ENCODE peak calls at places on chromosomes 1 and 21, in six cellular contexts. C, O, V, F, T and P are unnamed samples.

GRCh38 chr1:94832446-94832845 is 12.3 kb downstream of the SLC44A3 start:
- DNase-seq in O (no peak), V (peak; percentile 9), F (no peak), T (peak; percentile 34), C (no peak), P (no peak)

GRCh38 chr1:203564024-203564423 is 62.6 kb upstream of the ATP2B4 start:
- DNase-seq in C (no peak), T (peak; percentile 58), O (no peak), V (no peak), F (no peak), P (peak; percentile 51)

GRCh38 chr1:43814401-43814800 is 107.1 kb downstream of the ST3GAL3 start:
- DNase-seq in F (no peak), O (no peak), V (no peak), C (no peak), T (no peak), P (no peak)

GRCh38 chr1:218330043-218330623 is 15.0 kb upstream of the TGFB2 start:
- DNase-seq in T (peak; percentile 61), V (peak; percentile 55), F (peak; percentile 31), O (no peak), C (no peak), P (peak; percentile 74)

GRCh38 chr1:58584082-58584895 is 7.2 kb upstream of the TACSTD2 start:
- DNase-seq in F (peak; percentile 87), C (peak; percentile 72), O (no peak), V (peak; percentile 97), T (peak; percentile 96), P (peak; percentile 95)

GRCh38 chr1:229029644-229030235 is 241.2 kb upstream of the RAB4A start:
- DNase-seq in F (no peak), T (no peak), C (no peak), V (no peak), O (no peak), P (no peak)

GRCh38 chr21:45507523-45507875 is 34.7 kb downstream of the SLC19A1 start:
- DNase-seq in F (no peak), T (no peak), C (no peak), V (no peak), O (no peak), P (no peak)

GRCh38 chr1:153610334-153611023 is 2.5 kb downstream of the S100A16 start:
- DNase-seq in O (no peak), F (no peak), V (no peak), T (peak; percentile 50), C (peak; percentile 43), P (no peak)

GRCh38 chr1:187413770-187414169 is 585.0 kb downstream of the PLA2G4A start:
- DNase-seq in O (no peak), V (peak; percentile 3), F (peak; percentile 7), T (peak; percentile 34), C (no peak), P (peak; percentile 52)

GRCh38 chr1:70140894-70141293 is 64.5 kb downstream of the LRRC40 start:
- DNase-seq in C (no peak), O (no peak), T (peak; percentile 25), V (no peak), F (no peak), P (peak; percentile 9)

GRCh38 chr1:235984041-235984820 is 80.7 kb downstream of the NID1 start:
- DNase-seq in F (no peak), C (no peak), O (no peak), T (peak; percentile 90), V (peak; percentile 84), P (peak; percentile 95)

GRCh38 chr1:216475659-216476276 is 52.5 kb upstream of the USH2A start:
- DNase-seq in T (no peak), O (no peak), F (no peak), C (no peak), V (no peak), P (no peak)

GRCh38 chr1:207519505-207520399 is 23.8 kb downstream of the CR1 start:
- DNase-seq in C (no peak), O (no peak), T (no peak), V (no peak), F (no peak), P (no peak)

GRCh38 chr1:5927506-5928370 is 64.5 kb downstream of the NPHP4 start:
- DNase-seq in C (no peak), V (no peak), T (no peak), F (no peak), O (no peak), P (no peak)

GRCh38 chr1:153192697-153193096 is 10.5 kb upstream of the LELP1 start:
- DNase-seq in T (no peak), F (peak; percentile 28), V (no peak), O (no peak), C (no peak), P (no peak)

GRCh38 chr1:42658880-42659337 is 686 bp downstream of the PPIH start:
- DNase-seq in V (peak; percentile 42), O (no peak), F (no peak), T (peak; percentile 43), C (no peak), P (peak; percentile 43)

GRCh38 chr1:116477428-116477827 is 93.4 kb downstream of the CD58 start:
- DNase-seq in V (no peak), T (no peak), C (no peak), F (no peak), O (no peak), P (peak; percentile 41)

GRCh38 chr1:232617237-232617636 is 12.7 kb downstream of the SIPA1L2 start:
- DNase-seq in F (no peak), V (no peak), O (no peak), T (no peak), C (no peak), P (no peak)

GRCh38 chr1:161738627-161739287 is 10.8 kb upstream of the DUSP12 start:
- DNase-seq in T (peak; percentile 88), O (peak; percentile 22), V (peak; percentile 83), C (peak; percentile 31), F (peak; percentile 76), P (peak; percentile 91)

GRCh38 chr1:85351202-85351828 is 74.9 kb upstream of the BCL10 start:
- DNase-seq in V (no peak), T (no peak), O (no peak), F (no peak), C (no peak), P (no peak)

GRCh38 chr1:234607091-234608025 is 2.6 kb downstream of the IRF2BP2 start:
- DNase-seq in C (peak; percentile 31), O (peak; percentile 36), F (no peak), T (no peak), V (peak; percentile 59), P (no peak)

GRCh38 chr1:247090455-247090854 is 11.8 kb upstream of the ZNF670 start:
- DNase-seq in O (no peak), C (no peak), T (no peak), F (no peak), V (no peak), P (no peak)

GRCh38 chr1:171643156-171643555 is 9.3 kb downstream of the MYOC start:
- DNase-seq in O (no peak), C (no peak), V (no peak), F (no peak), T (no peak), P (no peak)

GRCh38 chr1:226086776-226087175 is 24.3 kb downstream of the H3-3A start:
- DNase-seq in V (no peak), C (no peak), O (no peak), T (no peak), F (no peak), P (no peak)

GRCh38 chr1:241749041-241749798 is 97.1 kb downstream of the WDR64 start:
- DNase-seq in V (peak; percentile 50), T (no peak), O (no peak), F (no peak), C (no peak), P (no peak)

GRCh38 chr1:5955479-5955977 is 36.7 kb downstream of the NPHP4 start:
- DNase-seq in T (no peak), C (no peak), F (no peak), V (no peak), O (no peak), P (no peak)

GRCh38 chr1:193069748-193070394 is 10.5 kb downstream of the RO60 start:
- DNase-seq in V (no peak), O (no peak), F (no peak), T (no peak), C (no peak), P (peak; percentile 26)

GRCh38 chr1:156750191-156750931 is 1.1 kb downstream of the HDGF start:
- DNase-seq in T (no peak), V (no peak), O (no peak), F (no peak), C (peak; percentile 45), P (no peak)

GRCh38 chr1:9413143-9413876 is 120.6 kb downstream of the SPSB1 start:
- DNase-seq in V (peak; percentile 97), F (peak; percentile 56), T (peak; percentile 95), O (peak; percentile 59), C (peak; percentile 82), P (peak; percentile 97)

GRCh38 chr1:225866981-225867380 is 15.2 kb downstream of the TMEM63A start:
- DNase-seq in F (no peak), O (no peak), T (no peak), C (no peak), V (no peak), P (no peak)

GRCh38 chr1:27057389-27057788 is 44.7 kb upstream of the TENT5B start:
- DNase-seq in F (no peak), C (no peak), T (no peak), V (no peak), O (no peak), P (no peak)
- H3K4me3 ChIP-seq in F (no peak overlapping the region), C (no peak overlapping the region), T (no peak overlapping the region), V (no peak overlapping the region), O (no peak overlapping the region), P (no peak overlapping the region)

GRCh38 chr1:164617607-164618564 is 58.9 kb downstream of the PBX1 start:
- DNase-seq in F (peak; percentile 19), T (peak; percentile 42), V (no peak), O (no peak), C (no peak), P (peak; percentile 53)
- TF ChIP-seq CTCF in F (peak; percentile 72), T (peak; percentile 63), V (peak; percentile 59), O (peak; percentile 43), C (peak; percentile 42), P (peak; percentile 78)

GRCh38 chr1:79460773-79461436 is 454.4 kb upstream of the ADGRL4 start:
- DNase-seq in T (no peak), F (no peak), V (no peak), O (no peak), C (no peak), P (no peak)
- H3K4me3 ChIP-seq in T (no peak overlapping the region), F (no peak overlapping the region), V (no peak overlapping the region), O (no peak overlapping the region), C (no peak overlapping the region), P (no peak overlapping the region)

DNA sequence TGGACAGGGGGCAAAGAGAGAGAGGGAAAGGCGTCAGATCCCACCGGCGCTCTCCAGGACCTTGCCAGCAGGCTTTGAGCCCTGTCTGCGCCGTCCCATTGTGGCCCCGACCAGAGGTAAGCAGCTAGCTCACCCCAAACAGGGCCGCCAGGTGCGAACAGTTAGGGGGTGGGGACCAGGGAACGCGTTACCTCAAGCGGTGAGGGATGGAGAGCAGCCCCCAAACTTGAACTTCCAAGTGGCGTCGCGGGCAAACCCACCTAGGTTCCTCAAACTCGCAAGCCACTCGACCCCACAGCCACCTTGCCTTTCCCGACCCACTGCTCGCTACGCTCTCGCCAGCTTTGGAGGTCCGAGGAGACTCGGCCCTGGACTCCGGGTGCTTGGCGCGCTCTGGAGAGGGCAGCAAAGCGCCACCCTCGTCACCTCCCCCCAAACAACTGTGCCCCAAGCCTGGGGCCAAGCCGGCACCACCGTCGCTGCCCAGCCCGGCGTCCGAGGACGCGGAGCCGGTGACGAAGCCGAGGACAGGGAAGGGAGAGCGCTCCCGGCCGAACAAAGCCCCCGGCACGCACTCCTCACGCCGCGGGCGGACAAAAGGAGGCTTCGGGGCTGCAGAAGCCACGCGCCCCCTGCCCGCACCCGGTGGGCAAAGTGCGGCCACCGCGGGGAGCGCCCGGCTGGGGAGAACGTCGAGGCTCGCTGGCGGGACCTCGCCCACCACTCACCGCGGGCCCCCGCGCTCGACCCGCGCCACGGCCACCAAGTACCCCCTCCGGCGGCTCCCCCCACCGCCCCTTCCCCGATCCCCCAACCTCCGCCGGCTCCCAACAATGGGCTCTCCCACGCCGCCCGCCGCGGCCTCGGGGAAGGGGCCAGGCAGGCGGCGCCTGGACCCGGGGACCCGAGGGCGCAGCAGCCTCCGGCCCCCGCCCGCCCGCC is 984 bp downstream of the SSBP3 start:
- DNase-seq in F (no peak), C (peak; percentile 31), V (no peak), O (no peak), T (no peak), P (no peak)
- TF ChIP-seq CTCF in F (no peak), C (no peak), V (no peak), O (no peak), T (no peak), P (no peak)